ENCODE peak calls at places on chromosomes 13 and 19, in four cellular contexts. B is Peyer's patch, T is AG04450, G is GM13976. H is an unnamed sample.
A peak's percentile ranks its signal among the peaks of the same experiment; 100 is the strongest.

GRCh38 chr13:93776936-93777335 is 550.3 kb downstream of the GPC6 start:
- DNase-seq in T (peak; percentile 13), G (no peak), B (no peak), H (no peak)

GRCh38 chr19:16714702-16715294 is 4.8 kb upstream of the NWD1 start:
- DNase-seq in B (peak; percentile 70), T (no peak), G (peak; percentile 73), H (peak; percentile 46)

GRCh38 chr19:48443262-48443661 is 2.5 kb upstream of the GRWD1 start:
- DNase-seq in T (no peak), B (no peak), G (no peak), H (no peak)

GRCh38 chr19:5645409-5645808 is 22.5 kb downstream of the SAFB start:
- DNase-seq in G (no peak), B (peak; percentile 31), T (no peak), H (no peak)

GRCh38 chr13:46586766-46587509 is 34.0 kb downstream of the LRCH1 start:
- DNase-seq in B (no peak), G (no peak), T (no peak), H (no peak)

GRCh38 chr19:41426952-41427646 is at the start of gene B3GNT8:
- DNase-seq in T (peak; percentile 11), B (peak; percentile 93), G (peak; percentile 86), H (peak; percentile 89)

GRCh38 chr19:46000497-46001246 is 5.4 kb downstream of the CCDC61 start:
- DNase-seq in B (peak; percentile 87), T (no peak), G (peak; percentile 88), H (peak; percentile 38)

GRCh38 chr19:18439025-18439909 is 1.3 kb upstream of the ISYNA1 start:
- DNase-seq in B (peak; percentile 51), G (no peak), T (no peak), H (no peak)

GRCh38 chr19:10762656-10763055 is 44.8 kb downstream of the DNM2 start:
- DNase-seq in B (peak; percentile 66), G (no peak), T (no peak), H (no peak)

GRCh38 chr13:111590796-111591195 is 270.4 kb downstream of the TEX29 start:
- DNase-seq in B (no peak), T (no peak), G (no peak), H (no peak)

GRCh38 chr13:33218020-33218419 is 67.5 kb downstream of the STARD13 start:
- DNase-seq in T (no peak), G (no peak), B (no peak), H (no peak)

GRCh38 chr13:43026262-43026661 is 2.9 kb downstream of the DNAJC15 start:
- DNase-seq in G (no peak), T (no peak), B (no peak), H (no peak)

GRCh38 chr13:75739244-75739868 is 103.2 kb downstream of the LMO7 start:
- DNase-seq in G (peak; percentile 42), B (no peak), T (no peak), H (no peak)

GRCh38 chr13:109667754-109668360 is 118.5 kb downstream of the IRS2 start:
- DNase-seq in G (no peak), T (no peak), B (no peak), H (no peak)

GRCh38 chr19:12788025-12788681 is 3.1 kb upstream of the JUNB start:
- DNase-seq in B (no peak), G (no peak), T (no peak), H (no peak)

GRCh38 chr19:4390017-4390861 is 10.1 kb downstream of the SH3GL1 start:
- DNase-seq in B (peak; percentile 62), G (no peak), T (no peak), H (no peak)

GRCh38 chr13:48138270-48138669 is 43.4 kb upstream of the MED4 start:
- DNase-seq in G (no peak), B (no peak), T (no peak), H (no peak)

GRCh38 chr19:41206926-41207750 is 11.9 kb upstream of the AXL start:
- DNase-seq in G (no peak), T (no peak), B (peak; percentile 76), H (no peak)

GRCh38 chr19:58558623-58559274 is 338 bp upstream of the UBE2M start:
- DNase-seq in G (peak; percentile 96), T (peak; percentile 97), B (peak; percentile 100), H (peak; percentile 98)

GRCh38 chr19:17794731-17795494 is at the start of gene B3GNT3:
- DNase-seq in B (peak; percentile 90), G (no peak), T (no peak), H (peak; percentile 30)

GRCh38 chr19:7549749-7550148 is 14.2 kb downstream of the PNPLA6 start:
- DNase-seq in G (no peak), B (no peak), T (no peak), H (no peak)

GRCh38 chr13:104011505-104012270 is 945.5 kb upstream of the SLC10A2 start:
- DNase-seq in B (no peak), T (no peak), G (no peak), H (peak; percentile 43)

GRCh38 chr13:102903659-102904407 is 58.0 kb downstream of the ERCC5 start:
- DNase-seq in T (no peak), B (no peak), G (no peak), H (no peak)
- TF ChIP-seq CTCF in T (peak; percentile 50), B (peak; percentile 31), G (peak; percentile 22), H (no peak)

DNA sequence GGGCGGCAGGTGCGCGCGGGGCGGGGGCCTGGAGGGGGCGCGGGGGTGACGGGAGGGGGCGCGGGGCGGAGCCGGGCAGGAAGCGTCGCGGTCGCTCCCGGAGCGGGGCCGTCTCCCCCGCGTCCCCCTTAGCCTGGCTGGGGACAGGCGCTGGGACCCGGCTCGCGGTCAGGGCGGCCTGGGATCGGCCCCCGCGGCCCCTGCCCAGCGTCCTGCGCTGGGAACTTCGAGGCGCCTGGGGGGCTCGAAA is 74.7 kb upstream of the MCF2L start:
- DNase-seq in G (no peak), T (no peak), B (no peak), H (no peak)
- TF ChIP-seq CTCF in G (no peak), T (no peak), B (no peak), H (no peak)

GRCh38 chr13:101917833-101918755 is 465.6 kb downstream of the ITGBL1 start:
- DNase-seq in B (no peak), G (peak; percentile 13), T (no peak), H (no peak)

GRCh38 chr13:101917475-101917810 is 465.0 kb downstream of the ITGBL1 start:
- DNase-seq in G (no peak), B (no peak), T (no peak), H (no peak)

GRCh38 chr13:101916758-101917474 is 464.4 kb downstream of the ITGBL1 start:
- DNase-seq in G (peak; percentile 15), T (no peak), B (no peak), H (no peak)

GRCh38 chr13:101916108-101916757 is 463.8 kb downstream of the ITGBL1 start:
- DNase-seq in B (no peak), T (no peak), G (peak; percentile 19), H (no peak)

GRCh38 chr13:101919541-101920306 is 467.2 kb downstream of the ITGBL1 start:
- DNase-seq in G (peak; percentile 13), T (no peak), B (no peak), H (no peak)
- TF ChIP-seq CTCF in G (no peak), T (no peak), B (no peak), H (no peak)

GRCh38 chr13:31119966-31120733 is 41.6 kb downstream of the HSPH1 start:
- DNase-seq in B (no peak), T (no peak), G (no peak), H (no peak)
- TF ChIP-seq CTCF in B (no peak), T (no peak), G (no peak), H (no peak)

GRCh38 chr13:45464141-45464686 is 525 bp upstream of the COG3 start:
- DNase-seq in G (no peak), T (no peak), B (peak; percentile 49), H (no peak)
- TF ChIP-seq CTCF in G (no peak), T (no peak), B (no peak), H (no peak)

DNA sequence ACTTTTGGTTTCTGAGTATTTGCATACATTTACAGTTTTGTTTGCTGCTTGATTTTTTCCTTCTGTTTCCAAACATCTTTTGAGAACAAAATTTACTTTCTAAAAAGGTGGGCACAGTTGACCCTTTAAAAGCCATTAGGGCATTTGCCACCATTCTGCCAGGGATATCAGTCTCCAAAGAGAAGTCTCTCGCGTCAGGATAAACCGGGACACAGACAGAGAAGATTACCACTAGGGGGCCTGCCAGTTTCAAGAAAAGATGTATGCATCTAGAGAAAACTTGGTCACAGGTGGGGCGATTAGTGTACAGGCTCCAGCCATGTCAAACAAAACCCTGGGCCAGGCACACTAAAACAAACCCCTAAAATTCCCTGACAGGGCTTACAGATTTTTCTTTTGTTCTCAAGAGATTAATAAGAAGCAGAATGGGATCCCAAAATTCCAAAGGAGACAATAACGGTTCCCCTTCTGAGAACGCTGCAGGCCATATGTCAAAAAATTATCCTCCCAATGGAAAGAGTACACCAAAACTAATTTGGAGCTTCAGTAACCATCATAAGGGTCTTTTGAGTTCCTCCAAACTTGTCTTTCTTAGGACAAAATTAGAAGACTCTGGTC is 10.7 kb upstream of the PABPC3 start:
- DNase-seq in T (no peak), B (no peak), G (peak; percentile 63), H (peak; percentile 16)
- TF ChIP-seq CTCF in T (peak; percentile 73), B (peak; percentile 11), G (peak; percentile 62), H (peak; percentile 40)

DNA sequence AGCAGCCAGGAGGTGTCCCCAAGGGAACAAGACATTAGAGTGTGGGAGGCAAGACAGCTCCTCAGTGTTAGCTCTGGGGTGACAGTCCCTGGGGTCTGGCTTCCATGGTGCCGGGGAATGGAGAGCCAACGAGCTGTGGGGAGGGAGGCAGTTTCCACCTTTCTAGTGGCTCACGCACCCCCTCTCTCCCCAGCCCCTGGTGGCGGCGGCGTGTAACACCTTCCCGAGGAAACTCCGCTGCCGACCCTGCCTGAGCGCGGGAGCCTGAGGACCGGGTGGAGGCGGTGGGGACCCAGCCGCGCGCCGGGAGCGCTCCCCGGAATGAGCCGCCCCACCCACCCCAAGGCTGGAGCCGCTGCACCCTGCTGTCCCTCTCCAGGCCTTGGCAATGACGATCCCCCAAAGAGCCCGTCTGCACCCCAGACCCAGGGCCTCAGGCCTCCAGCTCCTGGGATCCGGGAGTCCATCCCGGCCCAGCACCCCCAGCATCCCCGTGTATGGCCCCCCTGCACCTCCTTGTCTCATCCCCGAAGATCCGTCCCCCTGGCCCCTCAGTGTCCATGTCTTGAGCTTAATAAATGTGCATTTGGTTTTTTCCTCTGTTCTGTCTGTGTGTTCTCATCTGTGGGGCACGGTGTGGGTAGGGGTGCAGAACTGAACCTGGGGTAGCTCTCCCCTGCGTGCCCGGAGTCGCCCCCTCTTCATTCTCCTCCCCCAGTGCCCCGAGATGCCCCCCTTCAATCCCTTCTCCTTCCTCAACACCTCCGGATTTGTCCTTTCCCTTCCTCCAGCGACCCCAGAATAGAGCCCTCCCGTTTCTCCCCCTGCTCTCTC is 617 bp upstream of the FXYD5 start:
- DNase-seq in G (peak; percentile 81), T (no peak), B (peak; percentile 79), H (no peak)
- TF ChIP-seq CTCF in G (peak; percentile 51), T (peak; percentile 68), B (peak; percentile 57), H (no peak)